ENCODE peak calls at places on chromosomes 5 and 9, in five cellular contexts. Z is astrocyte of the cerebellum; Y is psoas muscle; Q is activated CD4-positive, CD25-positive, alpha-beta regulatory T cell; W is foreskin fibroblast. C is an unnamed sample.

GRCh38 chr9:125141251-125141650 is 2.1 kb downstream of the SCAI start:
- DNase-seq in Z (no peak), Y (no peak), Q (no peak), W (no peak), C (no peak)

GRCh38 chr9:7073679-7074078 is 315.9 kb downstream of the KDM4C start:
- DNase-seq in Z (no peak), Q (no peak), W (no peak), Y (no peak), C (no peak)

GRCh38 chr9:18798106-18798505 is 234.9 kb downstream of the SAXO1 start:
- DNase-seq in Q (no peak), Y (no peak), Z (no peak), W (peak), C (no peak)

GRCh38 chr5:173953528-173954090 is 35.4 kb upstream of the C5orf47 start:
- DNase-seq in W (peak), Y (no peak), Q (no peak), Z (no peak), C (no peak)

GRCh38 chr5:73638344-73639095 is 12.5 kb downstream of the ARHGEF28 start:
- DNase-seq in Q (no peak), W (peak), Z (peak), Y (no peak), C (no peak)

GRCh38 chr5:142825378-142826089 is 55.4 kb downstream of the ARHGAP26 start:
- DNase-seq in Z (no peak), Y (peak), Q (no peak), W (no peak), C (no peak)

GRCh38 chr5:125508225-125508624 is 761.8 kb upstream of the ZNF608 start:
- DNase-seq in Q (no peak), W (no peak), Z (no peak), Y (no peak), C (no peak)

GRCh38 chr5:54009357-54009756 is 301.0 kb downstream of the ARL15 start:
- DNase-seq in Z (no peak), Y (no peak), W (no peak), Q (no peak), C (no peak)

GRCh38 chr9:131942076-131942720 is 137.5 kb downstream of the MED27 start:
- DNase-seq in Y (no peak), W (peak), Q (no peak), Z (no peak), C (no peak)

GRCh38 chr9:20729545-20729944 is 45.5 kb downstream of the FOCAD start:
- DNase-seq in W (peak), Y (no peak), Z (no peak), Q (no peak), C (no peak)

GRCh38 chr9:90801507-90802289 is at the start of gene SYK:
- DNase-seq in Y (peak), Q (peak), W (no peak), Z (no peak), C (peak)

GRCh38 chr9:99491408-99492259 is 269.6 kb downstream of the SEC61B start:
- DNase-seq in Y (no peak), Z (no peak), Q (no peak), W (peak), C (no peak)

GRCh38 chr9:35844628-35845301 is 15.7 kb downstream of the TMEM8B start:
- DNase-seq in Y (no peak), W (peak), Z (peak), Q (no peak), C (peak)

GRCh38 chr5:170403675-170404074 is 14.5 kb upstream of the KCNMB1 start:
- DNase-seq in W (no peak), Q (no peak), Z (no peak), Y (no peak), C (peak)

GRCh38 chr5:38099205-38100144 is 158.9 kb upstream of the EGFLAM start:
- DNase-seq in Y (no peak), W (no peak), Z (no peak), Q (no peak), C (no peak)

GRCh38 chr9:127022913-127023665 is 99.3 kb downstream of the ANGPTL2 start:
- DNase-seq in Y (peak), Q (no peak), Z (no peak), W (no peak), C (no peak)

GRCh38 chr5:139282195-139282557 is 11.4 kb upstream of the MATR3 start:
- DNase-seq in Q (no peak), W (peak), Y (no peak), Z (no peak), C (no peak)

GRCh38 chr9:134598884-134599245 is 42.7 kb upstream of the COL5A1 start:
- DNase-seq in Z (no peak), Y (no peak), Q (no peak), W (peak), C (no peak)

GRCh38 chr5:179250561-179251225 is 94.6 kb downstream of the ADAMTS2 start:
- DNase-seq in Z (no peak), Q (no peak), Y (no peak), W (no peak), C (no peak)

GRCh38 chr5:103207653-103208052 is 50.9 kb upstream of the MACIR start:
- DNase-seq in Z (no peak), W (peak), Y (no peak), Q (no peak), C (no peak)

GRCh38 chr5:57032151-57032551 is 80.2 kb upstream of the MIER3 start:
- DNase-seq in Q (no peak), Z (no peak), Y (no peak), W (no peak), C (no peak)

GRCh38 chr5:143466632-143467031 is 63.1 kb upstream of the NR3C1 start:
- DNase-seq in Q (no peak), Z (no peak), Y (no peak), W (no peak), C (no peak)

GRCh38 chr9:115042781-115043509 is 75.0 kb downstream of the TNC start:
- DNase-seq in Y (no peak), W (no peak), Z (no peak), Q (no peak), C (peak)

GRCh38 chr9:127173063-127173462 is 50.6 kb upstream of the ANGPTL2 start:
- DNase-seq in Z (no peak), Y (no peak), W (no peak), Q (no peak), C (no peak)

GRCh38 chr9:121619989-121620673 is 31.3 kb upstream of the DAB2IP start:
- DNase-seq in Z (no peak), Y (no peak), Q (no peak), W (no peak), C (no peak)

GRCh38 chr9:107243757-107244156 is 39.3 kb upstream of the RAD23B start:
- DNase-seq in Q (no peak), Z (peak), Y (no peak), W (peak), C (no peak)

GRCh38 chr5:163409384-163409783 is 28.0 kb upstream of the CCNG1 start:
- DNase-seq in Q (no peak), W (no peak), Y (no peak), Z (no peak), C (no peak)

GRCh38 chr9:75623462-75623861 is 267.0 kb upstream of the PCSK5 start:
- DNase-seq in W (no peak), Y (no peak), Q (no peak), Z (no peak), C (no peak)

C was measured in AML-193.